ENCODE peak calls at places on chromosomes 7 and 10, in nine cellular contexts. I is HepG2; Y is CD8-positive, alpha-beta T cell; T is right lobe of liver; P is spleen; Q is IMR-90; W is PC-3; U is SJCRH30; J is kidney. C is an unnamed sample.

GRCh38 chr10:21860718-21861117 is 142.8 kb downstream of the DNAJC1 start:
- DNase-seq in I (no peak), Y (no peak), T (no peak), P (no peak), Q (peak; percentile 22), W (no peak), U (peak; percentile 26), J (no peak), C (peak; percentile 58)

GRCh38 chr7:90660100-90660499 is 64.0 kb downstream of the CDK14 start:
- DNase-seq in I (no peak), Y (no peak), T (no peak), P (no peak), Q (no peak), W (no peak), U (no peak), J (no peak), C (no peak)

GRCh38 chr7:16129431-16130126 is 291.8 kb downstream of the CRPPA start:
- DNase-seq in I (no peak), Y (no peak), T (no peak), P (no peak), Q (peak; percentile 80), W (peak; percentile 86), U (peak; percentile 74), J (no peak), C (peak; percentile 75)

GRCh38 chr10:130206216-130206737 is 70.1 kb downstream of the GLRX3 start:
- DNase-seq in I (no peak), Y (no peak), T (no peak), P (no peak), Q (no peak), W (no peak), U (no peak), J (peak; percentile 32), C (no peak)

GRCh38 chr10:75400163-75400768 is 1.3 kb downstream of the ZNF503 start:
- DNase-seq in I (no peak), Y (no peak), T (no peak), P (no peak), Q (no peak), W (no peak), U (no peak), J (peak; percentile 84), C (peak; percentile 17)

GRCh38 chr7:151945224-151945623 is 11.0 kb upstream of the GALNTL5 start:
- DNase-seq in I (no peak), Y (no peak), T (no peak), P (no peak), Q (no peak), W (no peak), U (no peak), J (no peak), C (no peak)

GRCh38 chr7:27705200-27705594 is 34.8 kb upstream of the TAX1BP1 start:
- DNase-seq in I (no peak), Y (no peak), T (no peak), P (no peak), Q (no peak), W (no peak), U (no peak), J (no peak), C (no peak)

GRCh38 chr10:43973801-43974200 is 325.1 kb upstream of the ZNF32 start:
- DNase-seq in I (no peak), Y (no peak), T (no peak), P (no peak), Q (no peak), W (no peak), U (no peak), J (no peak), C (no peak)

GRCh38 chr7:69211739-69212138 is 386.5 kb upstream of the AUTS2 start:
- DNase-seq in I (no peak), Y (no peak), T (no peak), P (no peak), Q (no peak), W (no peak), U (peak; percentile 37), J (no peak), C (no peak)

GRCh38 chr10:80289451-80290287 is at the start of gene MAT1A:
- DNase-seq in I (peak; percentile 84), Y (no peak), T (peak; percentile 81), P (no peak), Q (peak; percentile 3), W (no peak), U (peak; percentile 18), J (no peak), C (peak; percentile 48)

GRCh38 chr7:231030-231857 is 38.9 kb downstream of the FAM20C start:
- DNase-seq in I (no peak), Y (no peak), T (no peak), P (no peak), Q (no peak), W (no peak), U (no peak), J (no peak), C (no peak)

GRCh38 chr7:75875113-75876080 is 3.4 kb upstream of the RHBDD2 start:
- DNase-seq in I (no peak), Y (no peak), T (no peak), P (no peak), Q (no peak), W (no peak), U (no peak), J (no peak), C (peak; percentile 71)

GRCh38 chr10:65566906-65567305 is 1358.9 kb upstream of the LRRTM3 start:
- DNase-seq in I (no peak), Y (no peak), T (no peak), P (no peak), Q (no peak), W (no peak), U (no peak), J (no peak), C (no peak)

GRCh38 chr10:47081264-47081663 is 170.0 kb downstream of the PTPN20 start:
- DNase-seq in I (no peak), Y (peak; percentile 22), T (no peak), P (no peak), Q (no peak), W (no peak), U (no peak), J (no peak), C (no peak)

GRCh38 chr7:130070900-130071622 is 727 bp downstream of the KLHDC10 start:
- DNase-seq in I (no peak), Y (no peak), T (no peak), P (no peak), Q (no peak), W (no peak), U (peak; percentile 45), J (no peak), C (peak; percentile 18)

GRCh38 chr7:24963218-24963617 is 16.8 kb downstream of the OSBPL3 start:
- DNase-seq in I (no peak), Y (no peak), T (peak; percentile 33), P (peak; percentile 84), Q (peak; percentile 32), W (no peak), U (peak; percentile 80), J (no peak), C (no peak)

GRCh38 chr7:70068531-70068930 is 470.3 kb downstream of the AUTS2 start:
- DNase-seq in I (no peak), Y (no peak), T (no peak), P (no peak), Q (no peak), W (no peak), U (peak; percentile 24), J (no peak), C (peak; percentile 50)

GRCh38 chr7:2185715-2186114 is 47.0 kb downstream of the MAD1L1 start:
- DNase-seq in I (no peak), Y (no peak), T (no peak), P (no peak), Q (no peak), W (no peak), U (no peak), J (no peak), C (no peak)

GRCh38 chr10:68594405-68594804 is 34.3 kb downstream of the TET1 start:
- DNase-seq in I (no peak), Y (no peak), T (no peak), P (no peak), Q (peak; percentile 67), W (peak; percentile 95), U (no peak), J (no peak), C (peak; percentile 57)
- H3K27ac ChIP-seq in I (peak overlapping the region; percentile 2), Y (no peak overlapping the region), T (no peak overlapping the region), P (no peak overlapping the region), Q (no peak overlapping the region), W (peak overlapping the region; percentile 81), U (no peak overlapping the region), J (no peak overlapping the region), C (no peak overlapping the region)

GRCh38 chr7:44184221-44184873 is 4.9 kb downstream of the GCK start:
- DNase-seq in I (no peak), Y (no peak), T (no peak), P (no peak), Q (peak; percentile 89), W (peak; percentile 91), U (peak; percentile 86), J (no peak), C (peak; percentile 89)
- H3K4me1 ChIP-seq in I (peaks cover 8% of the 10 kb centered on the region), Y (no peaks in the 10 kb centered on the region), T (no peaks in the 10 kb centered on the region), P (no peaks in the 10 kb centered on the region), Q (peaks cover 2% of the 10 kb centered on the region), W (peaks cover 17% of the 10 kb centered on the region), U (peaks cover 41% of the 10 kb centered on the region), J (no peaks in the 10 kb centered on the region), C (peaks cover 9% of the 10 kb centered on the region)

DNA sequence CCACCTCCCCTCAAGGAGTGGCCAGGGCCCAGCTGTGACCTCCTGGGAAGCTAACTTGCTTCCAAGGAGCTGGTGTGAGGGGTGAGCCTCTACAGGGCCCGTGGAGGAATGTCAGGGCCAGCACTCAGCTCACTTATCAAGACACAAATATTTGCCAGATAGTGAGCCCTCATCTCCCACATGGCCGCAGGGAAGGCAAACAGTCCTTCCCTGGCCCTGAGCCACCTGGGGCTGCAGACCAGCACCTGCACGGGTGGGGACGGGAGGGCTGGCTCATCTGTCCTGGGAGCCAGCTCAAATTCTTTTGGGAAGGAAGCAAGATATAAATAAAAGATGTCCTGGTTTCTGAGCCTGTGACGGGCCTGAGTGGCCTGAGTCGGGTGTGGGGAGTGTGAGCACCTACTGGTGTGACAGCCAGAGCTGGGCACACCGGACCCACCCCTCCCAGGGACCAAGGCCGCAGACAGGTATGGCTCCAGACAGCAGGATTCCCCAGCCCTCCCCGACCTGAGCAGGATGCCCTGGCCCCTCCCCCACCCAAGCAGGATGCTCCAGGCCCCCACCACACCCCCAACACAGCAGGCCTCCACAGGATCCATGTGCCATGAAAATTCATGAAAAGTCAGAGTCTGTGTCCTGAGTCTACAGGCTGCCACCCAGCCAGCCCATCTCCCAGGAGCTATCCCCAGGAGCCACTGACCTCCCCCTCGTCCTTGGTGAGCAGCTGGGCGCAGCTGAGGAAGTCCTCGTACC is 148.0 kb downstream of the MAPK8 start:
- DNase-seq in I (no peak), Y (no peak), T (no peak), P (peak; percentile 64), Q (no peak), W (no peak), U (no peak), J (peak; percentile 65), C (no peak)
- H3K27ac ChIP-seq in I (no peak overlapping the region), Y (no peak overlapping the region), T (no peak overlapping the region), P (no peak overlapping the region), Q (no peak overlapping the region), W (no peak overlapping the region), U (no peak overlapping the region), J (no peak overlapping the region), C (no peak overlapping the region)

DNA sequence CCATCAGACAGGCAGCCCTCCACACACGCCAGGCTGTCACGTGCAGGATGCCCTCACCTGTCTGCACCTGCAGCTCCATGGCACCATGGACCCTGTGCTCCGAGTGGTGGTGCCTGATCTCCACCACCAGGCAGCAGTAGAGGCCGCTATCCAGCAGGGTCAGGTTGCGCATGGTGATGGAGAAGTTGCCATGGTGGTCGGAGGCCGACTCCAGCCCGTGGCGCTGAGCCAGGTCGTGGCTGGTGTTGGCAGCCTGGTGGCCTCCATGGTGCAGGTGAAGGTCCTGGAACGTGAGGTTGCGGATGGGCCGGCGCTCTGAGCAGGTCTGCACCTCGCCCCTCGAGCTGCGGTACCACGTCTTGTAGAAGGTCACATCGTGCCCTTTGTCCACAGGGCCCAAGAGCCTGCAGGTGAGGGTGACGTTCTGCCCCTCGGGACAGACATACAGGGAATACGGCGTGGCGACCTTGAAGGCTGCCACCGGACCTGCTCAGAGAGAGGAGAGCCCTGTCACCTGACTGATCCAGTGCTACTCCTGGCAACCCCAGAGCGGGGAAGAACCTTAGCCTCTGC is 11.7 kb downstream of the VSIR start:
- DNase-seq in I (no peak), Y (no peak), T (no peak), P (no peak), Q (no peak), W (no peak), U (no peak), J (no peak), C (no peak)
- H3K4me1 ChIP-seq in I (peaks cover 35% of the 10 kb centered on the region), Y (peaks cover 93% of the 10 kb centered on the region), T (no peaks in the 10 kb centered on the region), P (peaks cover 95% of the 10 kb centered on the region), Q (peaks cover 33% of the 10 kb centered on the region), W (peaks cover 18% of the 10 kb centered on the region), U (peaks cover 11% of the 10 kb centered on the region), J (peaks cover 48% of the 10 kb centered on the region), C (peaks cover 3% of the 10 kb centered on the region)